ENCODE peak calls at places on chromosomes 4 and X, in seven cellular contexts. C, E, U, P, A, V and Q are unnamed samples.

GRCh38 chrX:12065251-12065650 is 73.0 kb upstream of the FRMPD4 start:
- DNase-seq in U (no peak), C (peak; percentile 2), E (peak; percentile 62), V (peak; percentile 23), A (no peak), P (no peak), Q (peak; percentile 1)

GRCh38 chr4:16897991-16898827 is at the start of gene LDB2:
- DNase-seq in C (no peak), V (peak; percentile 59), P (peak; percentile 52), A (no peak), E (no peak), U (peak; percentile 87), Q (no peak)

GRCh38 chr4:181819951-181820350 is 423.3 kb upstream of the TENM3 start:
- DNase-seq in V (no peak), C (no peak), U (no peak), A (no peak), E (no peak), P (no peak), Q (no peak)

GRCh38 chrX:50168305-50168704 is 32.5 kb downstream of the AKAP4 start:
- DNase-seq in A (no peak), U (no peak), P (no peak), V (no peak), C (peak; percentile 1), E (no peak), Q (no peak)

GRCh38 chr4:118761387-118762016 is 74.4 kb downstream of the SEC24D start:
- DNase-seq in U (no peak), C (no peak), P (no peak), V (no peak), E (no peak), A (no peak), Q (no peak)

GRCh38 chrX:8731579-8732395 is at the start of gene ANOS1:
- DNase-seq in P (peak; percentile 56), U (no peak), C (peak; percentile 26), E (peak; percentile 38), A (no peak), V (peak; percentile 61), Q (no peak)

GRCh38 chr4:151260526-151260925 is 16.4 kb upstream of the PRSS48 start:
- DNase-seq in V (no peak), P (no peak), A (no peak), U (no peak), E (peak; percentile 73), C (no peak), Q (no peak)

GRCh38 chr4:188110741-188111458 is 1.5 kb upstream of the TRIML2 start:
- DNase-seq in P (no peak), A (no peak), E (peak; percentile 78), V (no peak), C (no peak), U (no peak), Q (no peak)

GRCh38 chrX:17535229-17535628 is 160.2 kb downstream of the NHS start:
- DNase-seq in P (no peak), V (no peak), E (peak; percentile 32), C (no peak), A (peak; percentile 8), U (no peak), Q (no peak)

GRCh38 chr4:970854-971520 is 2.4 kb downstream of the DGKQ start:
- DNase-seq in V (no peak), E (no peak), P (no peak), A (no peak), U (no peak), C (no peak), Q (no peak)

GRCh38 chr4:1488357-1488756 is 82.1 kb upstream of the NKX1-1 start:
- DNase-seq in E (no peak), U (no peak), C (no peak), P (no peak), A (no peak), V (no peak), Q (no peak)

GRCh38 chrX:38805294-38806053 is 4.2 kb downstream of the MID1IP1 start:
- DNase-seq in A (no peak), C (peak; percentile 16), V (no peak), E (peak; percentile 70), P (peak; percentile 69), U (peak; percentile 61), Q (peak; percentile 63)

GRCh38 chr4:24887881-24888430 is 24.9 kb downstream of the CCDC149 start:
- DNase-seq in A (no peak), E (no peak), V (no peak), C (no peak), P (no peak), U (no peak), Q (no peak)

GRCh38 chr4:146192060-146192459 is 16.5 kb downstream of the LSM6 start:
- DNase-seq in P (no peak), C (no peak), E (no peak), A (no peak), V (no peak), U (no peak), Q (no peak)

GRCh38 chr4:173240696-173241095 is 72.1 kb downstream of the GALNT7 start:
- DNase-seq in U (no peak), A (no peak), C (no peak), P (no peak), E (no peak), V (no peak), Q (no peak)

GRCh38 chr4:118842055-118842454 is 6.1 kb upstream of the SEC24D start:
- DNase-seq in A (no peak), E (peak; percentile 69), V (no peak), U (no peak), P (no peak), C (no peak), Q (no peak)

GRCh38 chrX:39439910-39440733 is 638.9 kb downstream of the MID1IP1 start:
- DNase-seq in C (no peak), A (no peak), P (no peak), U (no peak), E (no peak), V (no peak), Q (no peak)

GRCh38 chrX:119007189-119007770 is 32.9 kb downstream of the LONRF3 start:
- DNase-seq in V (no peak), C (no peak), E (no peak), A (no peak), U (no peak), P (no peak), Q (no peak)

GRCh38 chr4:102429553-102429952 is 71.6 kb upstream of the NFKB1 start:
- DNase-seq in V (no peak), P (no peak), C (peak; percentile 87), U (no peak), E (peak; percentile 95), A (no peak), Q (peak; percentile 64)

GRCh38 chrX:4560192-4560591 is 846.7 kb upstream of the PRKX start:
- DNase-seq in E (no peak), P (no peak), A (no peak), C (no peak), U (no peak), V (no peak), Q (no peak)

GRCh38 chr4:153541426-153542096 is 75.4 kb downstream of the TMEM131L start:
- DNase-seq in U (no peak), E (peak; percentile 90), A (no peak), P (no peak), V (no peak), C (no peak), Q (no peak)

GRCh38 chr4:151605215-151605614 is 155.6 kb downstream of the GATB start:
- DNase-seq in U (no peak), V (no peak), P (no peak), A (no peak), E (no peak), C (no peak), Q (no peak)

GRCh38 chr4:118193421-118193820 is 159.1 kb downstream of the NDST3 start:
- DNase-seq in E (no peak), P (no peak), U (no peak), V (no peak), A (no peak), C (no peak), Q (no peak)

GRCh38 chr4:24842356-24842755 is 47.0 kb downstream of the SOD3 start:
- DNase-seq in E (no peak), A (no peak), V (no peak), U (no peak), C (no peak), P (no peak), Q (no peak)

GRCh38 chr4:139099366-139099982 is 77.5 kb downstream of the ELF2 start:
- DNase-seq in P (peak; percentile 75), E (peak; percentile 70), C (peak; percentile 59), U (peak; percentile 85), V (peak; percentile 83), A (peak; percentile 33), Q (peak; percentile 75)

GRCh38 chrX:21723814-21724213 is 34.1 kb downstream of the SMPX start:
- DNase-seq in C (no peak), U (no peak), A (no peak), V (no peak), E (no peak), P (no peak), Q (no peak)

GRCh38 chr4:184252136-184253071 is 34.7 kb upstream of the ENPP6 start:
- DNase-seq in U (no peak), P (no peak), A (no peak), E (no peak), C (no peak), V (no peak), Q (no peak)

GRCh38 chr4:158229768-158230167 is 19.5 kb downstream of the TMEM144 start:
- DNase-seq in C (no peak), U (no peak), V (no peak), A (no peak), P (peak; percentile 92), E (no peak), Q (no peak)

GRCh38 chr4:2806392-2807355 is 13.8 kb downstream of the SH3BP2 start:
- DNase-seq in A (no peak), V (no peak), P (peak; percentile 67), E (no peak), U (no peak), C (no peak), Q (no peak)

GRCh38 chrX:103932133-103932532 is 30.3 kb upstream of the TMSB15B start:
- DNase-seq in U (no peak), A (no peak), C (no peak), P (no peak), V (no peak), E (no peak), Q (no peak)

GRCh38 chr4:114659386-114660008 is 60.9 kb downstream of the UGT8 start:
- DNase-seq in U (peak; percentile 68), V (peak; percentile 53), A (peak; percentile 9), P (peak; percentile 94), C (peak; percentile 68), E (peak; percentile 54), Q (peak; percentile 70)

GRCh38 chrX:84729809-84730208 is 227.6 kb upstream of the HDX start:
- DNase-seq in U (peak; percentile 35), C (no peak), P (peak; percentile 23), V (peak; percentile 11), E (peak; percentile 25), A (no peak), Q (peak; percentile 38)

GRCh38 chrX:106039920-106040319 is 1.4 kb upstream of the SERPINA7 start:
- DNase-seq in P (no peak), E (peak; percentile 17), V (no peak), C (peak; percentile 1), A (no peak), U (no peak), Q (no peak)

GRCh38 chrX:71227370-71228062 is 4.5 kb downstream of the GJB1 start:
- DNase-seq in V (no peak), E (no peak), C (no peak), A (no peak), P (no peak), U (no peak), Q (no peak)

GRCh38 chr4:159197885-159198269 is 95.0 kb downstream of the RAPGEF2 start:
- DNase-seq in E (no peak), U (no peak), A (no peak), P (no peak), C (no peak), V (no peak), Q (no peak)